ENCODE peak calls at places on chromosomes 12 and 14, in nine cellular contexts. Q, T, A, F, P, R, L, X and M are unnamed samples.

GRCh38 chr12:14716848-14717444 is 20.5 kb upstream of the GUCY2C start:
- DNase-seq in X (no peak), P (peak), Q (peak), L (no peak), A (peak), R (peak), F (no peak), T (peak), M (peak)

GRCh38 chr12:6295187-6295811 is 15.2 kb upstream of the PLEKHG6 start:
- DNase-seq in X (peak), A (peak), L (no peak), P (no peak), T (no peak), R (peak), Q (no peak), F (no peak), M (no peak)

GRCh38 chr12:54016478-54016964 is 7.7 kb downstream of the HOXC8 start:
- DNase-seq in P (no peak), X (peak), F (no peak), Q (no peak), A (no peak), R (no peak), T (no peak), L (peak), M (no peak)

GRCh38 chr14:68951051-68951797 is 27.9 kb downstream of the ACTN1 start:
- DNase-seq in P (no peak), T (no peak), X (peak), L (no peak), A (peak), F (peak), Q (no peak), R (no peak), M (no peak)

GRCh38 chr12:10214877-10215267 is 2.2 kb downstream of the GABARAPL1 start:
- DNase-seq in T (no peak), L (no peak), Q (no peak), F (no peak), R (no peak), A (no peak), P (no peak), X (no peak), M (no peak)

GRCh38 chr12:27999970-28000369 is 27.4 kb upstream of the PTHLH start:
- DNase-seq in F (no peak), R (no peak), L (no peak), P (no peak), X (no peak), A (no peak), Q (no peak), T (no peak), M (no peak)

GRCh38 chr12:118327381-118327780 is 45.3 kb downstream of the TAOK3 start:
- DNase-seq in P (no peak), A (no peak), T (no peak), L (no peak), Q (no peak), X (no peak), F (no peak), R (no peak), M (no peak)

GRCh38 chr14:74049886-74050495 is 30.8 kb downstream of the BBOF1 start:
- DNase-seq in Q (no peak), X (no peak), A (no peak), T (no peak), L (no peak), F (no peak), R (no peak), P (no peak), M (no peak)

GRCh38 chr12:32377344-32378000 is 21.9 kb upstream of the FGD4 start:
- DNase-seq in F (no peak), T (no peak), X (no peak), R (no peak), Q (no peak), A (no peak), L (no peak), P (no peak), M (no peak)

GRCh38 chr14:27917896-27918295 is 848.7 kb upstream of the FOXG1 start:
- DNase-seq in A (no peak), R (no peak), L (no peak), Q (no peak), T (no peak), P (no peak), X (no peak), F (no peak), M (no peak)

GRCh38 chr12:67515679-67516363 is 132.7 kb upstream of the DYRK2 start:
- DNase-seq in R (no peak), F (no peak), L (peak), P (no peak), A (peak), T (no peak), Q (peak), X (no peak), M (no peak)

GRCh38 chr14:33986804-33987203 is 35.9 kb upstream of the EGLN3 start:
- DNase-seq in Q (no peak), X (peak), T (no peak), F (no peak), R (no peak), L (no peak), A (no peak), P (no peak), M (no peak)

GRCh38 chr12:459430-460258 is at the start of gene B4GALNT3:
- DNase-seq in L (peak), X (no peak), T (peak), P (peak), A (peak), F (peak), Q (peak), R (no peak), M (peak)

GRCh38 chr12:27780612-27781408 is 774 bp upstream of the MANSC4 start:
- DNase-seq in P (peak), X (no peak), F (no peak), L (peak), T (peak), A (peak), Q (no peak), R (peak), M (no peak)

GRCh38 chr12:17591113-17591512 is 498.9 kb downstream of the RERGL start:
- DNase-seq in X (no peak), R (no peak), F (no peak), L (no peak), A (no peak), Q (no peak), T (no peak), P (no peak), M (no peak)

GRCh38 chr12:10636611-10637010 is 23.2 kb upstream of the MAGOHB start:
- DNase-seq in A (peak), F (no peak), L (no peak), R (no peak), Q (no peak), P (no peak), X (no peak), T (no peak), M (no peak)